ENCODE peak calls at places on chromosomes 2 and 18, in eight cellular contexts. One of them, this sample, is unnamed. For H3K36me3, the result is how much of the 10 kb centered on the place peaks cover.

GRCh38 chr18:12076424-12077140 is 17.1 kb upstream of the ANKRD62 start:
- DNase-seq in hepatocyte: peak
- DNase-seq in breast epithelium: no peak
- DNase-seq in thoracic aorta: no peak
- DNase-seq in lung: no peak
- DNase-seq in K562: no peak
- DNase-seq in heart left ventricle: peak
- DNase-seq in brain microvascular endothelial cell: no peak
- DNase-seq in this sample: no peak

GRCh38 chr18:55778731-55779460 is 190.9 kb upstream of the TCF4 start:
- DNase-seq in hepatocyte: no peak
- DNase-seq in breast epithelium: no peak
- DNase-seq in thoracic aorta: no peak
- DNase-seq in lung: no peak
- DNase-seq in K562: no peak
- DNase-seq in heart left ventricle: no peak
- DNase-seq in brain microvascular endothelial cell: no peak
- DNase-seq in this sample: no peak

GRCh38 chr2:72129676-72130340 is 17.9 kb downstream of the CYP26B1 start:
- DNase-seq in hepatocyte: no peak
- DNase-seq in breast epithelium: no peak
- DNase-seq in thoracic aorta: no peak
- DNase-seq in lung: no peak
- DNase-seq in K562: no peak
- DNase-seq in heart left ventricle: no peak
- DNase-seq in brain microvascular endothelial cell: no peak
- DNase-seq in this sample: no peak

GRCh38 chr18:6566338-6566911 is 151.7 kb upstream of the L3MBTL4 start:
- DNase-seq in hepatocyte: no peak
- DNase-seq in breast epithelium: no peak
- DNase-seq in thoracic aorta: no peak
- DNase-seq in lung: no peak
- DNase-seq in K562: no peak
- DNase-seq in heart left ventricle: no peak
- DNase-seq in brain microvascular endothelial cell: no peak
- DNase-seq in this sample: no peak

GRCh38 chr2:189178726-189179606 is 595 bp downstream of the COL5A2 start:
- DNase-seq in hepatocyte: peak
- DNase-seq in breast epithelium: no peak
- DNase-seq in thoracic aorta: no peak
- DNase-seq in lung: no peak
- DNase-seq in K562: no peak
- DNase-seq in heart left ventricle: peak
- DNase-seq in brain microvascular endothelial cell: peak
- DNase-seq in this sample: no peak

GRCh38 chr2:42010743-42011298 is 37.0 kb upstream of the PKDCC start:
- DNase-seq in hepatocyte: no peak
- DNase-seq in breast epithelium: no peak
- DNase-seq in thoracic aorta: no peak
- DNase-seq in lung: no peak
- DNase-seq in K562: no peak
- DNase-seq in heart left ventricle: no peak
- DNase-seq in brain microvascular endothelial cell: peak
- DNase-seq in this sample: no peak

GRCh38 chr2:204825054-204825453 is 279.8 kb downstream of the PARD3B start:
- DNase-seq in hepatocyte: peak
- DNase-seq in breast epithelium: no peak
- DNase-seq in thoracic aorta: no peak
- DNase-seq in lung: no peak
- DNase-seq in K562: no peak
- DNase-seq in heart left ventricle: no peak
- DNase-seq in brain microvascular endothelial cell: peak
- DNase-seq in this sample: no peak

GRCh38 chr18:11654736-11655604 is 34.1 kb upstream of the GNAL start:
- DNase-seq in hepatocyte: peak
- DNase-seq in breast epithelium: peak
- DNase-seq in thoracic aorta: no peak
- DNase-seq in lung: peak
- DNase-seq in K562: peak
- DNase-seq in heart left ventricle: peak
- DNase-seq in brain microvascular endothelial cell: peak
- DNase-seq in this sample: peak

GRCh38 chr2:9423922-9424272 is 443 bp downstream of the CPSF3 start:
- DNase-seq in hepatocyte: no peak
- DNase-seq in breast epithelium: no peak
- DNase-seq in thoracic aorta: no peak
- DNase-seq in lung: no peak
- DNase-seq in K562: no peak
- DNase-seq in heart left ventricle: no peak
- DNase-seq in brain microvascular endothelial cell: no peak
- DNase-seq in this sample: no peak

GRCh38 chr2:9420495-9420894 is 2.8 kb downstream of the ITGB1BP1 start:
- DNase-seq in hepatocyte: no peak
- DNase-seq in breast epithelium: no peak
- DNase-seq in thoracic aorta: no peak
- DNase-seq in lung: no peak
- DNase-seq in K562: no peak
- DNase-seq in heart left ventricle: no peak
- DNase-seq in brain microvascular endothelial cell: no peak
- DNase-seq in this sample: no peak

GRCh38 chr2:9424447-9425164 is 1.2 kb downstream of the CPSF3 start:
- DNase-seq in hepatocyte: no peak
- DNase-seq in breast epithelium: no peak
- DNase-seq in thoracic aorta: no peak
- DNase-seq in lung: no peak
- DNase-seq in K562: no peak
- DNase-seq in heart left ventricle: no peak
- DNase-seq in brain microvascular endothelial cell: no peak
- DNase-seq in this sample: no peak

GRCh38 chr2:9423100-9423921 is at the start of the genes CPSF3 and ITGB1BP1:
- DNase-seq in hepatocyte: peak
- DNase-seq in breast epithelium: peak
- DNase-seq in thoracic aorta: peak
- DNase-seq in lung: peak
- DNase-seq in K562: peak
- DNase-seq in heart left ventricle: peak
- DNase-seq in brain microvascular endothelial cell: peak
- DNase-seq in this sample: peak

DNA sequence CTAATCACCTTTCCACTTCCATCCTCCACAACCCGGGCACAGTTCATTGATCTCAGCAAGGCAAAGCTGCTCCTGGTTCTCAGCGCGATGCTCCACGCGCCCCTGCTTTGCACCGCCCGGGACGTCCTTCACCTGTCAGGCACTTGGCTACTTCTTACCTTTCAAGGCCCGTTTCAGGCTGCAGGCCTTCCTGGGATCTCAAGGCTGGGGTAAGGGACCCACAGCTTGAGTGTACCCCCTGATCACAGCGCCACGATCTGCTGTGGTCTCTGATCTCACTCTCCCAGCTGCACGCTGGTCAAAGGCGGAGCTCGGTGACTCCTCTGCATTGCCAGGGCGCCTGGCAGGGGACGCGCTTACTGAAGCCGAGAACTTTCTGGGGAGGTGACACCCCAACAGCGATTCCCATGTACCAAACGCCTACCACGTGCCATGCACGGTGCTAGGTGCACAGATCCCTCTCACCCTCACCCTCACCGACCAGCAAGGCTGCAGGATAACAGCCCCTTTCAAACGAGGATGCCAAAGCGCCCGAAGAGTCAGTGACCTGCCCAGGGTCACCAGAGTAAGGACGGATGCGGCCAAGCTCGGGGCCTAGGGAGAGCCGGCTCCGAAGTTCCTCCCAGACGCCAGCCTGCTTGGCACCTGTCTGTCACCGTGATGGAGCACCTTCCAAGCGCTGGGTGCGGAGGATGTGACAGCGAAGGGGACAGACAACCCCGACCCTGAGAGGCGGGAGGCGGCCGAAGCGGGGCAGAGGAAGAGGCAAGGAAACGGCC is 818 bp downstream of the ITGB1BP1 start:
- DNase-seq in hepatocyte: peak
- DNase-seq in breast epithelium: no peak
- DNase-seq in thoracic aorta: no peak
- DNase-seq in lung: peak
- DNase-seq in K562: peak
- DNase-seq in heart left ventricle: peak
- DNase-seq in brain microvascular endothelial cell: no peak
- DNase-seq in this sample: peak
- TF ChIP-seq CTCF in hepatocyte: no peak
- TF ChIP-seq CTCF in breast epithelium: no peak
- TF ChIP-seq CTCF in thoracic aorta: no peak
- TF ChIP-seq CTCF in lung: no peak
- TF ChIP-seq CTCF in K562: no peak
- TF ChIP-seq CTCF in heart left ventricle: no peak
- TF ChIP-seq CTCF in brain microvascular endothelial cell: peak
- TF ChIP-seq CTCF in this sample: peak

GRCh38 chr2:238441262-238442114 is 14.8 kb downstream of the ASB1 start:
- DNase-seq in hepatocyte: no peak
- DNase-seq in breast epithelium: no peak
- DNase-seq in thoracic aorta: no peak
- DNase-seq in lung: no peak
- DNase-seq in K562: no peak
- DNase-seq in heart left ventricle: no peak
- DNase-seq in brain microvascular endothelial cell: no peak
- DNase-seq in this sample: peak

GRCh38 chr2:238440331-238440730 is 13.6 kb downstream of the ASB1 start:
- DNase-seq in hepatocyte: no peak
- DNase-seq in breast epithelium: no peak
- DNase-seq in thoracic aorta: no peak
- DNase-seq in lung: no peak
- DNase-seq in K562: no peak
- DNase-seq in heart left ventricle: no peak
- DNase-seq in brain microvascular endothelial cell: no peak
- DNase-seq in this sample: no peak

GRCh38 chr2:238440767-238441166 is 14.0 kb downstream of the ASB1 start:
- DNase-seq in hepatocyte: no peak
- DNase-seq in breast epithelium: no peak
- DNase-seq in thoracic aorta: no peak
- DNase-seq in lung: no peak
- DNase-seq in K562: no peak
- DNase-seq in heart left ventricle: no peak
- DNase-seq in brain microvascular endothelial cell: no peak
- DNase-seq in this sample: no peak

GRCh38 chr2:238439912-238440311 is 13.2 kb downstream of the ASB1 start:
- DNase-seq in hepatocyte: no peak
- DNase-seq in breast epithelium: no peak
- DNase-seq in thoracic aorta: no peak
- DNase-seq in lung: no peak
- DNase-seq in K562: no peak
- DNase-seq in heart left ventricle: no peak
- DNase-seq in brain microvascular endothelial cell: no peak
- DNase-seq in this sample: no peak

DNA sequence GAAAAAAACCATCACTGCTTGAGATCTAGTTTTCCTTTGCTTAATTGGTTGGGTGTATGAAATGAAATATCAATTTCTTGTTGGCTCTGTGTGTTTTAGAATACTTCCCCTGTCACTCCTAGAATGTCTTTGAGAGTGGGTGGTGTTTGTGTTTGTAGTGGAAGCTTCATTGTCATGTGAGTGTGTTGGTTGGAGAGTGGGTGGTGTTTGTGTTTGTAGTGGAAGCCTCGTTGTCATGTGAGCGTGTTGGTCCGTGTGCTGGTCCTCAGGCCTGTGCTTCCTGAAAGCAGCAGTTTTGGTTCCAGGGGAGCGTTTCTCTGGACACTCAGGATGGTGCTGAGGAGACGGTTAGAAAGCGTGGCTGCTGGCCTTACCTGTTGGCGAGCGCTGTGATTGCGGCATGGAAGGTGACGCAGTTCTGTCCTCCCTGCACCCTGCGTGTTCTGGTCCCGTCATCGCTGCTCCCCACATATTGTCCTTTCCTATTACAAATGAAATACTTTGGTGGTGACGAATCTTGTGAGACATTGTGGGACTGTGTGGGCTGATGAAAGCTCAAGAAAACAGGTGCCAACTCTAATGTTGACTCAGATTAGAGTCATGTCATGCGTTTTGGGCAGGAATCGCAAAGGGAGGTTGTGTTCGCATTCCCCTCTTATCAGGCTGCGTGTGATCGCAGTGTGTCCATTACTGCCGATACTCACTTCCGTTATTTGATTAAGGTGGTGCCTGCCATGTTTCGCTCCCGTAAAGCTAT is 12.5 kb downstream of the ASB1 start:
- DNase-seq in hepatocyte: no peak
- DNase-seq in breast epithelium: peak
- DNase-seq in thoracic aorta: peak
- DNase-seq in lung: no peak
- DNase-seq in K562: no peak
- DNase-seq in heart left ventricle: no peak
- DNase-seq in brain microvascular endothelial cell: peak
- DNase-seq in this sample: no peak
- H3K36me3 ChIP-seq in hepatocyte: under half
- H3K36me3 ChIP-seq in breast epithelium: under half
- H3K36me3 ChIP-seq in thoracic aorta: under half
- H3K36me3 ChIP-seq in lung: under half
- H3K36me3 ChIP-seq in K562: half or more
- H3K36me3 ChIP-seq in heart left ventricle: under half
- H3K36me3 ChIP-seq in brain microvascular endothelial cell: under half
- H3K36me3 ChIP-seq in this sample: under half

GRCh38 chr2:232028071-232028470 is 66.6 kb downstream of the DIS3L2 start:
- DNase-seq in hepatocyte: no peak
- DNase-seq in breast epithelium: no peak
- DNase-seq in thoracic aorta: no peak
- DNase-seq in lung: no peak
- DNase-seq in K562: no peak
- DNase-seq in heart left ventricle: no peak
- DNase-seq in brain microvascular endothelial cell: no peak
- DNase-seq in this sample: no peak

GRCh38 chr2:232028631-232029030 is 67.1 kb downstream of the DIS3L2 start:
- DNase-seq in hepatocyte: no peak
- DNase-seq in breast epithelium: no peak
- DNase-seq in thoracic aorta: no peak
- DNase-seq in lung: no peak
- DNase-seq in K562: no peak
- DNase-seq in heart left ventricle: peak
- DNase-seq in brain microvascular endothelial cell: peak
- DNase-seq in this sample: no peak

GRCh38 chr2:232027530-232027929 is 66.0 kb downstream of the DIS3L2 start:
- DNase-seq in hepatocyte: no peak
- DNase-seq in breast epithelium: no peak
- DNase-seq in thoracic aorta: no peak
- DNase-seq in lung: no peak
- DNase-seq in K562: no peak
- DNase-seq in heart left ventricle: no peak
- DNase-seq in brain microvascular endothelial cell: no peak
- DNase-seq in this sample: no peak

GRCh38 chr2:232029336-232029735 is 67.8 kb downstream of the DIS3L2 start:
- DNase-seq in hepatocyte: no peak
- DNase-seq in breast epithelium: no peak
- DNase-seq in thoracic aorta: no peak
- DNase-seq in lung: no peak
- DNase-seq in K562: no peak
- DNase-seq in heart left ventricle: no peak
- DNase-seq in brain microvascular endothelial cell: no peak
- DNase-seq in this sample: no peak

GRCh38 chr2:232030229-232030628 is 68.7 kb downstream of the DIS3L2 start:
- DNase-seq in hepatocyte: no peak
- DNase-seq in breast epithelium: no peak
- DNase-seq in thoracic aorta: no peak
- DNase-seq in lung: no peak
- DNase-seq in K562: no peak
- DNase-seq in heart left ventricle: no peak
- DNase-seq in brain microvascular endothelial cell: no peak
- DNase-seq in this sample: no peak
- TF ChIP-seq CTCF in hepatocyte: no peak
- TF ChIP-seq CTCF in breast epithelium: no peak
- TF ChIP-seq CTCF in thoracic aorta: no peak
- TF ChIP-seq CTCF in lung: no peak
- TF ChIP-seq CTCF in K562: peak
- TF ChIP-seq CTCF in heart left ventricle: no peak
- TF ChIP-seq CTCF in brain microvascular endothelial cell: peak
- TF ChIP-seq CTCF in this sample: peak

GRCh38 chr2:216144372-216144771 is 35.2 kb downstream of the XRCC5 start:
- DNase-seq in hepatocyte: no peak
- DNase-seq in breast epithelium: no peak
- DNase-seq in thoracic aorta: no peak
- DNase-seq in lung: no peak
- DNase-seq in K562: no peak
- DNase-seq in heart left ventricle: no peak
- DNase-seq in brain microvascular endothelial cell: no peak
- DNase-seq in this sample: no peak
- H3K36me3 ChIP-seq in hepatocyte: under half
- H3K36me3 ChIP-seq in breast epithelium: under half
- H3K36me3 ChIP-seq in thoracic aorta: half or more
- H3K36me3 ChIP-seq in lung: half or more
- H3K36me3 ChIP-seq in K562: half or more
- H3K36me3 ChIP-seq in heart left ventricle: half or more
- H3K36me3 ChIP-seq in brain microvascular endothelial cell: half or more
- H3K36me3 ChIP-seq in this sample: half or more

This sample was measured in BE2C.